ENCODE peak calls at places on chromosomes 4 and X, in six cellular contexts. I is HCT116, B is GM23338, V is suprapubic skin, X is HL-60, O is K562. Q is an unnamed sample.

GRCh38 chr4:34732579-34732978 is 1511.7 kb downstream of the ARAP2 start:
- DNase-seq in I (no peak), B (no peak), V (no peak), X (no peak), O (no peak), Q (no peak)

GRCh38 chr4:120431180-120431579 is 364.5 kb upstream of the MAD2L1 start:
- DNase-seq in I (no peak), B (no peak), V (no peak), X (no peak), O (no peak), Q (no peak)

GRCh38 chrX:30992381-30992904 is 79.4 kb downstream of the FTHL17 start:
- DNase-seq in I (no peak), B (no peak), V (no peak), X (no peak), O (no peak), Q (no peak)

GRCh38 chrX:133390647-133391046 is 24.6 kb downstream of the GPC4 start:
- DNase-seq in I (no peak), B (no peak), V (no peak), X (no peak), O (no peak), Q (no peak)

GRCh38 chr4:8467016-8467415 is 26.4 kb downstream of the TRMT44 start:
- DNase-seq in I (no peak), B (no peak), V (no peak), X (no peak), O (no peak), Q (no peak)

GRCh38 chrX:31547416-31547815 is 475.6 kb upstream of the FTHL17 start:
- DNase-seq in I (no peak), B (no peak), V (no peak), X (no peak), O (no peak), Q (no peak)

GRCh38 chr4:104064650-104065577 is 345.1 kb upstream of the TACR3 start:
- DNase-seq in I (peak; percentile 56), B (peak; percentile 78), V (no peak), X (no peak), O (peak; percentile 14), Q (no peak)

GRCh38 chrX:108064001-108064400 is 19.1 kb downstream of the VSIG1 start:
- DNase-seq in I (no peak), B (no peak), V (no peak), X (no peak), O (no peak), Q (no peak)

GRCh38 chr4:43339435-43339834 is 446.9 kb downstream of the GRXCR1 start:
- DNase-seq in I (no peak), B (no peak), V (no peak), X (no peak), O (no peak), Q (no peak)

GRCh38 chrX:115260330-115260729 is 26.4 kb upstream of the LRCH2 start:
- DNase-seq in I (no peak), B (no peak), V (no peak), X (no peak), O (no peak), Q (no peak)

GRCh38 chr4:97998203-97998602 is 145.1 kb downstream of the STPG2 start:
- DNase-seq in I (no peak), B (no peak), V (no peak), X (no peak), O (no peak), Q (no peak)

GRCh38 chr4:109559625-109559982 is 442 bp upstream of the MCUB start:
- DNase-seq in I (no peak), B (peak; percentile 75), V (peak; percentile 68), X (no peak), O (peak; percentile 11), Q (no peak)

GRCh38 chrX:23372220-23372902 is 37.7 kb downstream of the PTCHD1 start:
- DNase-seq in I (no peak), B (no peak), V (no peak), X (no peak), O (no peak), Q (no peak)

GRCh38 chrX:72381439-72382198 is 75.9 kb upstream of the CITED1 start:
- DNase-seq in I (no peak), B (no peak), V (no peak), X (no peak), O (no peak), Q (no peak)

GRCh38 chrX:153780678-153781427 is at the start of gene SRPK3:
- DNase-seq in I (no peak), B (no peak), V (no peak), X (no peak), O (no peak), Q (no peak)

GRCh38 chr4:84708406-84709135 is 125.6 kb downstream of the CDS1 start:
- DNase-seq in I (no peak), B (no peak), V (no peak), X (no peak), O (no peak), Q (no peak)

GRCh38 chrX:99117011-99117410 is 1293.1 kb downstream of the PCDH19 start:
- DNase-seq in I (no peak), B (peak; percentile 24), V (no peak), X (no peak), O (no peak), Q (no peak)

GRCh38 chr4:71498002-71498401 is 159.2 kb downstream of the SLC4A4 start:
- DNase-seq in I (no peak), B (no peak), V (no peak), X (no peak), O (no peak), Q (no peak)
- TF ChIP-seq POLR2AphosphoS5 in I (no peak), B (no peak), V (no peak), X (no peak), O (no peak), Q (no peak)

GRCh38 chr4:87971866-87972265 is 3.6 kb upstream of the SPP1 start:
- DNase-seq in I (no peak), B (peak; percentile 51), V (no peak), X (no peak), O (no peak), Q (no peak)

GRCh38 chr4:87974856-87975462 is 555 bp upstream of the SPP1 start:
- DNase-seq in I (no peak), B (peak; percentile 58), V (no peak), X (no peak), O (no peak), Q (no peak)

GRCh38 chr4:87977521-87978278 is 2.2 kb downstream of the SPP1 start:
- DNase-seq in I (no peak), B (no peak), V (no peak), X (no peak), O (no peak), Q (no peak)

GRCh38 chr4:87975466-87975865 is at the start of gene SPP1:
- DNase-seq in I (no peak), B (peak; percentile 87), V (no peak), X (peak; percentile 7), O (no peak), Q (no peak)

DNA sequence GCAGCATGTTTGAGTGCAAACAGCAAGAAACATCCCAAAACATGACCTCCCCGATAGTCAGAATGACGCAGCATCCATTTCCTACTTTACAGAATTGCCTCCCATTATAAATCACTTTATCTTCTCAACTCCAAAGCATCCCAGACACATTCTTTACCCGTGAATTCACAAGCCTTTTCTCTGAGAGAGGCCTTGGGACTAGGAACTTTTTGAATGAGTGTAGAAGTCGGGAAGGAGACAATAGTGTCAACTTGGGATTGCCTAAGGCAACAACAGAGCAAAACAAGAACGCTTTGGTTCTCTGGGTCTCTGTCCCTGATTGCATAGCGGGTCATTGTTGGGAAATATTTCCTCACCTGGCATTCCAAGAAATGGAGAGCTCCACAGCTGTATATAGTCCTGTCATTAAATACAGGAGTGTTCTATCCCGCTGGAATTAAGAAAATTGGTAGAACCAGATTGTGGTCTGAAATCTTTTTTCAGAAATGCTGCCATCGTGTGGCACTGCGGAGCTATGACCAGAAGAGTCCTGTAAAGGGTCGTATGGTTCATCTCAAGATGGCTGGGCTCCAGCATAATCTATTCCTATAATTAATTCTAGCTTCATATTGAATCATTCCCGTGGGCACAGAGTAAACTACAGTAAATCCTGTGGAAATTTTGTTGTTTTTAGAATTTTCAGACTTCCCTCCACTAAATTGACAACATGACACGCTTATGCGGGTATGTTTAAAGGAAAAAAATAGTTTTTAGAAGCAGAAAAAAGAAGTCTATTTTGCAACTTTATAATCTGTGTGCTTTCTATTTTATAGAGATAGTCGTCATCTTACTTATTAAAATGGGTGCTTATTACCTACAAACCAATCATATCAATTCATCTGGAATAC is 2.0 kb upstream of the SPP1 start:
- DNase-seq in I (peak; percentile 59), B (peak; percentile 88), V (no peak), X (no peak), O (peak; percentile 38), Q (no peak)
- H3K4me3 ChIP-seq in I (no peak overlapping the region), B (peak overlapping the region; percentile 43), V (no peak overlapping the region), X (no peak overlapping the region), O (no peak overlapping the region), Q (no peak overlapping the region)

DNA sequence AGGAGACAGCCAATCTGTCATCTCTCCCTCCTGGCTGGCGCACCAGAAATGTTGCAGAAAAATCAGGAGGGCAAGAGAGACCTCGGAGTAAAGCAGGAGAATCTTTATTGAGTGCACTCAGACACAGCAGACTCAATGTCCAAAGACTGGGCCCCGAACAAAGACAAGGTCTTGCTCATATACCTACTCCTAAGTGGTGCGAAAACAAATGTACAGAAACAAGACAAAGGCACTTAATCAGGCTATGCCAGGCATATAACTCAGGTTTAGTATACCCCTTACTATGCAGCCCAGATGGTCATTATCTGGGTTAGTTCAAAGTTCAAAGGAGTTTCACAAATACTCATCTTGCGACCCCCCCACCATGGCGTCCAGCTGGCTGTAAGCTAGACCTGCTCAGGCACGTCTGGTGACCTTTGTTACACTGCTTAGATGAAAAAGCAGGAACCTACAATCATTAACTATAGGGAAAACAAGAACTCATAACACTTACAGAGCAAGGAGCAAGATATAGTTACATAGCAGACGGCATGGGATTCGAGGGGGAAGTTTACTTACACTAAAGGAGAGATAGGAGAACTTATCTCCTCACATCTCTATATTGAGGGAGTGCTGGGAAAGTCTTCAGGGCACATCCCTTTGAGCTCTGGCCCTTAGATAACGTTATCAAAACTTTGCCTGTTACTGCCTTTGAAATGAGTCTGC is 27.5 kb downstream of the SULT1E1 start:
- DNase-seq in I (no peak), B (no peak), V (no peak), X (no peak), O (no peak), Q (no peak)
- TF ChIP-seq POLR2AphosphoS5 in I (no peak), B (no peak), V (no peak), X (no peak), O (no peak), Q (no peak)

GRCh38 chrX:43661521-43662240 is 5.6 kb downstream of the MAOA start:
- DNase-seq in I (no peak), B (no peak), V (no peak), X (no peak), O (no peak), Q (no peak)

GRCh38 chrX:43655151-43655676 is 885 bp upstream of the MAOA start:
- DNase-seq in I (no peak), B (peak; percentile 48), V (peak; percentile 72), X (no peak), O (no peak), Q (peak; percentile 20)

GRCh38 chrX:43654431-43655150 is 1.5 kb upstream of the MAOA start:
- DNase-seq in I (peak; percentile 74), B (peak; percentile 87), V (peak; percentile 93), X (peak; percentile 62), O (peak; percentile 84), Q (peak; percentile 87)

DNA sequence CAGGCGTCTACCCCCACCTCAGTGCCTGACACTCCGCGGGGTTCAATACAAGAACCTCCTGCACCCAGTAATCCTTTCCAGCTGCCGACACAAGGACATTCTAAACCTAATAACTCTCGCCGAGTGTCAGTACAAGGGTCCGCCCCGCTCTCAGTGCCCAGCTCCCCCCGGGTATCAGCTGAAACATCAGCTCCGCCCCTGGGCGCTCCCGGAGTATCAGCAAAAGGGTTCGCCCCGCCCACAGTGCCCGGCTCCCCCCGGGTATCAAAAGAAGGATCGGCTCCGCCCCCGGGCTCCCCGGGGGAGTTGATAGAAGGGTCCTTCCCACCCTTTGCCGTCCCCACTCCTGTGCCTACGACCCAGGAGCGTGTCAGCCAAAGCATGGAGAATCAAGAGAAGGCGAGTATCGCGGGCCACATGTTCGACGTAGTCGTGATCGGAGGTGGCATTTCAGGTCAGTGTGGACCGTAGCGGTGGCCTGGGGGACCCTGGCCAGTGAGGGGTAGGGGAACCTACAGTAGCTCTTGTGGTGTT is at the start of gene MAOA:
- DNase-seq in I (no peak), B (peak; percentile 60), V (peak; percentile 92), X (no peak), O (no peak), Q (peak; percentile 54)
- H3K4me3 ChIP-seq in I (peak within 1 kb of the TSS; percentile 54), B (peak within 1 kb of the TSS; percentile 70), V (peak within 1 kb of the TSS; percentile 69), X (peak within 1 kb of the TSS; percentile 45), O (no peak within 1 kb of the TSS), Q (peak within 1 kb of the TSS; percentile 70)